ENCODE peak calls at places on chromosomes 13 and 19, in four cellular contexts. O is thyroid gland, T is GM06990, S is ovary. M is an unnamed sample.

GRCh38 chr13:113750554-113751399 is 8.2 kb upstream of the TMEM255B start:
- DNase-seq in T (no peak), O (no peak), S (no peak), M (no peak)

GRCh38 chr13:113117335-113117872 is 5.2 kb upstream of the F10 start:
- DNase-seq in S (peak; percentile 4), O (no peak), T (no peak), M (no peak)

GRCh38 chr13:80030491-80030890 is 310.4 kb downstream of the SPRY2 start:
- DNase-seq in T (no peak), O (no peak), S (no peak), M (peak; percentile 13)

GRCh38 chr13:112202266-112202665 is 135.3 kb downstream of the SOX1 start:
- DNase-seq in T (no peak), O (no peak), S (no peak), M (no peak)

GRCh38 chr13:110382830-110383229 is 75.7 kb downstream of the COL4A2 start:
- DNase-seq in O (no peak), S (no peak), T (no peak), M (no peak)

GRCh38 chr19:51750381-51751124 is 1.1 kb downstream of the FPR1 start:
- DNase-seq in S (no peak), T (no peak), O (no peak), M (no peak)

GRCh38 chr19:48064509-48064908 is 20.6 kb upstream of the CABP5 start:
- DNase-seq in O (no peak), S (no peak), T (no peak), M (no peak)

GRCh38 chr19:16024266-16025107 is 51.8 kb upstream of the TPM4 start:
- DNase-seq in T (no peak), S (no peak), O (no peak), M (no peak)

GRCh38 chr13:65460136-65460535 is 1770.0 kb downstream of the PCDH9 start:
- DNase-seq in T (no peak), S (no peak), O (no peak), M (no peak)

GRCh38 chr19:19460761-19461265 is 54.5 kb downstream of the TSSK6 start:
- DNase-seq in T (peak; percentile 71), S (peak; percentile 31), O (peak; percentile 29), M (peak; percentile 62)

GRCh38 chr19:18097993-18098890 is 664 bp downstream of the MAST3 start:
- DNase-seq in S (no peak), O (no peak), T (no peak), M (peak; percentile 34)

GRCh38 chr19:40754611-40755247 is 3.7 kb downstream of the SNRPA start:
- DNase-seq in T (peak; percentile 39), O (no peak), S (no peak), M (peak; percentile 62)
- H3K4me3 ChIP-seq in T (peak overlapping the region; percentile 50), O (no peak overlapping the region), S (no peak overlapping the region), M (peak overlapping the region; percentile 33)

GRCh38 chr19:33194527-33194883 is 375 bp downstream of the LRP3 start:
- DNase-seq in O (peak; percentile 20), T (no peak), S (no peak), M (no peak)
- H3K4me3 ChIP-seq in O (peak overlapping the region; percentile 45), T (no peak overlapping the region), S (peak overlapping the region; percentile 75), M (no peak overlapping the region)

DNA sequence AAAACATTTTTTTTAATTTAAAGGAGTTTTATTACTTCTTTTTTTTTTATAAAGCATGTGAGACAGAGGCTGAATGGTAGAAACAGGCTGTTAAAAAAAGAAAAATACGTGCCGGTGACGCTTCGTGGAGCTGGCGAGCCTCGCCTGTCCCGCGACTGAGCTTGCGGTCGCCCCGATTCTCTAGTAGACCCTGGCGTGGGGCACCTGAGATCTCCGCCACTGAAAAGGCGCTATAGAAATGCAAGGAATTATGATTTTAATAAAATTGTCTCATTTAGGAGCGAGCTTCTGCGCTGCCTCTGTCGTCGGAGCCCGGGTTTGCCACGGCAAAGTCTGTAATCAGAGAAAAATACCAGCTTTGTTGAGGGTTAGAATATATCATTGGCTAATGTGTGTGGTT is 18.4 kb downstream of the NFIX start:
- DNase-seq in O (no peak), T (no peak), S (peak; percentile 51), M (no peak)
- H3K4me3 ChIP-seq in O (no peak overlapping the region), T (no peak overlapping the region), S (peak overlapping the region; percentile 46), M (no peak overlapping the region)

GRCh38 chr13:105643966-105644365 is 891.5 kb downstream of the EFNB2 start:
- DNase-seq in T (no peak), O (no peak), S (no peak), M (no peak)

GRCh38 chr13:105638446-105638845 is 897.0 kb downstream of the EFNB2 start:
- DNase-seq in S (no peak), T (no peak), O (no peak), M (no peak)

DNA sequence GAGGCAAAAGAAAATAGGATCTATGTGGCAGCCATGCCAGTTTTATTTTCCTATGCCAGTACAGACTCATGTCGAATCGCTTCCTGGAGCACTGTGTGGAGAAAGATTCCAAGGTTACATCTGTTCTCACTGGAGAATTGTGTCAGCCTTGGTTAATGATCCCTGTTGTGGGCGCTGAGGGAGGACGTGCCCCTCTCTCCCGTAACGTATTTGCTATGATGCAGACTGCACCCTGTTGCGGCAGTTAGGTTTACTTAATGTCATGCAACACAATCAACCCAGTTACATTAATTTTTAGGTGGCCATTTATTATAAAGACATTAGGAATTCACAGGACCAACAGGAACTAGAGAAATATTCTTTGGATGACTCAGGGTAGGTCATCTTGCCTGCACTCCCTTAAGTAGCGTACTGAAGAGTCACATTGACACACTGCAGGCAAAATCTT is 892.9 kb downstream of the EFNB2 start:
- DNase-seq in T (no peak), O (no peak), S (no peak), M (no peak)
- H3K4me3 ChIP-seq in T (no peak overlapping the region), O (no peak overlapping the region), S (no peak overlapping the region), M (no peak overlapping the region)